ENCODE peak calls at places on chromosomes 7 and 10, in seven cellular contexts. O, E, Y, S, Q, A and F are unnamed samples.

GRCh38 chr7:2680792-2681490 is 7.1 kb upstream of the AMZ1 start:
- DNase-seq in Y (peak; percentile 72), S (peak; percentile 60), E (no peak), Q (peak; percentile 60), A (peak; percentile 10), O (peak; percentile 79), F (no peak)

GRCh38 chr10:90589825-90590224 is 268.0 kb downstream of the HTR7 start:
- DNase-seq in E (no peak), Q (no peak), A (no peak), Y (no peak), O (no peak), S (no peak), F (no peak)

GRCh38 chr10:44237364-44238034 is 147.4 kb downstream of the CXCL12 start:
- DNase-seq in S (no peak), Q (no peak), O (no peak), A (no peak), Y (no peak), E (no peak), F (no peak)

GRCh38 chr10:104336829-104337526 is 1.3 kb downstream of the ITPRIP start:
- DNase-seq in A (no peak), Y (no peak), O (no peak), Q (no peak), S (no peak), E (no peak), F (no peak)

GRCh38 chr10:331186-331585 is 195.9 kb downstream of the ZMYND11 start:
- DNase-seq in Y (no peak), E (no peak), Q (no peak), S (no peak), A (no peak), O (no peak), F (no peak)

GRCh38 chr7:2705371-2706096 is 17.5 kb downstream of the AMZ1 start:
- DNase-seq in A (no peak), E (no peak), O (no peak), S (no peak), Y (no peak), Q (no peak), F (no peak)

GRCh38 chr7:99379043-99379577 is 4.6 kb downstream of the ARPC1B start:
- DNase-seq in O (no peak), S (no peak), E (no peak), Y (peak; percentile 68), Q (peak; percentile 38), A (no peak), F (no peak)

GRCh38 chr7:18685961-18686360 is 190.4 kb downstream of the HDAC9 start:
- DNase-seq in Q (no peak), Y (no peak), O (no peak), S (no peak), A (no peak), E (no peak), F (no peak)